ENCODE peak calls at places on chromosomes 5 and 9, in four cellular contexts. M, X, J and B are unnamed samples.

GRCh38 chr9:73146113-73146815 is 5.4 kb upstream of the ANXA1 start:
- DNase-seq in J (no peak), X (no peak), M (no peak), B (no peak)

GRCh38 chr9:14428781-14429230 is 114.9 kb upstream of the NFIB start:
- DNase-seq in X (no peak), J (peak), M (peak), B (peak)

GRCh38 chr9:32117291-32117690 is 267.2 kb upstream of the ACO1 start:
- DNase-seq in X (no peak), M (no peak), J (no peak), B (no peak)

GRCh38 chr9:121302341-121302740 is 34.4 kb downstream of the GSN start:
- DNase-seq in M (no peak), J (no peak), X (no peak), B (no peak)

GRCh38 chr9:113955076-113955752 is 79.1 kb downstream of the ZNF618 start:
- DNase-seq in X (peak), M (no peak), J (no peak), B (no peak)

GRCh38 chr5:9437741-9438240 is 108.1 kb downstream of the SEMA5A start:
- DNase-seq in X (peak), J (no peak), M (no peak), B (no peak)

GRCh38 chr5:173816728-173817127 is 71.4 kb upstream of the CPEB4 start:
- DNase-seq in M (no peak), J (no peak), X (no peak), B (no peak)

GRCh38 chr9:89678394-89679005 is 73.7 kb downstream of the GADD45G start:
- DNase-seq in J (no peak), X (no peak), M (no peak), B (no peak)

GRCh38 chr5:4005335-4005734 is 409.7 kb downstream of the IRX1 start:
- DNase-seq in M (no peak), X (no peak), J (no peak), B (no peak)

GRCh38 chr5:138832218-138832617 is 42.9 kb downstream of the LRRTM2 start:
- DNase-seq in M (no peak), J (no peak), X (no peak), B (no peak)

GRCh38 chr9:78112004-78112403 is 80.4 kb upstream of the GNAQ start:
- DNase-seq in X (no peak), J (no peak), M (no peak), B (no peak)

GRCh38 chr5:79547982-79548381 is 34.0 kb upstream of the HOMER1 start:
- DNase-seq in X (no peak), M (no peak), J (no peak), B (no peak)